ENCODE peak calls at places on chromosomes 2 and 18, in five cellular contexts. F is K562, A is GM12891, K is GM12878, T is H1. W is an unnamed sample.

GRCh38 chr2:149132303-149132702 is 93.8 kb downstream of the LYPD6B start:
- DNase-seq in F (no peak), A (no peak), K (no peak), T (no peak), W (no peak)

GRCh38 chr2:199278099-199278498 is 179.6 kb downstream of the SATB2 start:
- DNase-seq in F (no peak), A (no peak), K (no peak), T (no peak), W (no peak)

GRCh38 chr2:144890828-144891227 is 370.9 kb upstream of the ZEB2 start:
- DNase-seq in F (peak), A (no peak), K (no peak), T (no peak), W (no peak)

GRCh38 chr18:48801728-48802542 is 148.8 kb downstream of the SMAD7 start:
- DNase-seq in F (no peak), A (no peak), K (no peak), T (peak), W (no peak)

GRCh38 chr2:241068942-241069810 is 32.9 kb downstream of the MTERF4 start:
- DNase-seq in F (no peak), A (no peak), K (no peak), T (no peak), W (no peak)

GRCh38 chr18:28178720-28179119 is 1.8 kb upstream of the CDH2 start:
- DNase-seq in F (no peak), A (no peak), K (no peak), T (no peak), W (no peak)

GRCh38 chr2:219782999-219783398 is 155.6 kb downstream of the SLC4A3 start:
- DNase-seq in F (no peak), A (no peak), K (no peak), T (no peak), W (no peak)

GRCh38 chr2:178225011-178225817 is 30.9 kb downstream of the OSBPL6 start:
- DNase-seq in F (no peak), A (no peak), K (no peak), T (no peak), W (no peak)

GRCh38 chr2:215644233-215644929 is 208.5 kb upstream of the FN1 start:
- DNase-seq in F (no peak), A (no peak), K (no peak), T (no peak), W (no peak)

GRCh38 chr2:96140941-96141623 is 2.8 kb upstream of the ASTL start:
- DNase-seq in F (no peak), A (no peak), K (no peak), T (no peak), W (no peak)

GRCh38 chr2:236859896-236860295 is 225.8 kb upstream of the COPS8 start:
- DNase-seq in F (no peak), A (no peak), K (no peak), T (peak), W (no peak)

GRCh38 chr2:24238158-24238557 is 63.3 kb downstream of the FAM228A start:
- DNase-seq in F (no peak), A (no peak), K (no peak), T (no peak), W (no peak)

GRCh38 chr2:85308951-85309555 is 18.7 kb downstream of the TGOLN2 start:
- DNase-seq in F (no peak), A (no peak), K (no peak), T (no peak), W (no peak)

GRCh38 chr2:73175663-73176204 is 26.6 kb upstream of the NOTO start:
- DNase-seq in F (peak), A (no peak), K (no peak), T (peak), W (peak)

GRCh38 chr2:174325373-174325772 is 9.4 kb upstream of the SP9 start:
- DNase-seq in F (no peak), A (no peak), K (no peak), T (no peak), W (no peak)

GRCh38 chr2:46363535-46364170 is 66.4 kb downstream of the EPAS1 start:
- DNase-seq in F (no peak), A (no peak), K (no peak), T (no peak), W (no peak)

GRCh38 chr2:240138275-240138984 is 2.0 kb downstream of the OTOS start:
- DNase-seq in F (no peak), A (no peak), K (no peak), T (no peak), W (no peak)

GRCh38 chr18:26656944-26657536 is 108.7 kb upstream of the KCTD1 start:
- DNase-seq in F (no peak), A (peak), K (no peak), T (peak), W (peak)

GRCh38 chr2:219298759-219299371 is 10.3 kb downstream of the PTPRN start:
- DNase-seq in F (peak), A (peak), K (peak), T (peak), W (peak)

GRCh38 chr2:196758474-196759377 is 40.8 kb downstream of the GTF3C3 start:
- DNase-seq in F (no peak), A (no peak), K (no peak), T (no peak), W (no peak)

GRCh38 chr2:156892449-156893335 is 364.8 kb upstream of the GALNT5 start:
- DNase-seq in F (no peak), A (no peak), K (peak), T (peak), W (no peak)

GRCh38 chr2:3186766-3187165 is 190.9 kb downstream of the EIPR1 start:
- DNase-seq in F (no peak), A (no peak), K (no peak), T (no peak), W (no peak)

GRCh38 chr18:48404707-48405106 is 4.5 kb downstream of the ZBTB7C start:
- DNase-seq in F (no peak), A (no peak), K (no peak), T (no peak), W (no peak)

GRCh38 chr18:11761553-11761952 is 72.5 kb downstream of the GNAL start:
- DNase-seq in F (peak), A (no peak), K (no peak), T (no peak), W (no peak)

GRCh38 chr2:182456784-182457183 is 29.9 kb upstream of the PDE1A start:
- DNase-seq in F (no peak), A (no peak), K (no peak), T (no peak), W (no peak)

GRCh38 chr2:223588251-223588650 is 13.9 kb downstream of the SCG2 start:
- DNase-seq in F (no peak), A (no peak), K (no peak), T (no peak), W (no peak)

GRCh38 chr2:23380562-23381065 is 4.4 kb upstream of the KLHL29 start:
- DNase-seq in F (no peak), A (no peak), K (peak), T (no peak), W (peak)

GRCh38 chr2:102592601-102593000 is 26.8 kb upstream of the SLC9A2 start:
- DNase-seq in F (peak), A (no peak), K (no peak), T (peak), W (no peak)

GRCh38 chr2:207165121-207166038 is at the start of gene KLF7:
- DNase-seq in F (peak), A (peak), K (no peak), T (no peak), W (no peak)

GRCh38 chr2:88055049-88055435 is 541 bp downstream of the KRCC1 start:
- DNase-seq in F (no peak), A (peak), K (no peak), T (no peak), W (peak)

GRCh38 chr2:6946722-6947121 is 29.5 kb downstream of the RNF144A start:
- DNase-seq in F (no peak), A (no peak), K (no peak), T (no peak), W (no peak)

GRCh38 chr2:232637832-232638231 is 4.4 kb downstream of the EFHD1 start:
- DNase-seq in F (no peak), A (no peak), K (no peak), T (no peak), W (no peak)

DNA sequence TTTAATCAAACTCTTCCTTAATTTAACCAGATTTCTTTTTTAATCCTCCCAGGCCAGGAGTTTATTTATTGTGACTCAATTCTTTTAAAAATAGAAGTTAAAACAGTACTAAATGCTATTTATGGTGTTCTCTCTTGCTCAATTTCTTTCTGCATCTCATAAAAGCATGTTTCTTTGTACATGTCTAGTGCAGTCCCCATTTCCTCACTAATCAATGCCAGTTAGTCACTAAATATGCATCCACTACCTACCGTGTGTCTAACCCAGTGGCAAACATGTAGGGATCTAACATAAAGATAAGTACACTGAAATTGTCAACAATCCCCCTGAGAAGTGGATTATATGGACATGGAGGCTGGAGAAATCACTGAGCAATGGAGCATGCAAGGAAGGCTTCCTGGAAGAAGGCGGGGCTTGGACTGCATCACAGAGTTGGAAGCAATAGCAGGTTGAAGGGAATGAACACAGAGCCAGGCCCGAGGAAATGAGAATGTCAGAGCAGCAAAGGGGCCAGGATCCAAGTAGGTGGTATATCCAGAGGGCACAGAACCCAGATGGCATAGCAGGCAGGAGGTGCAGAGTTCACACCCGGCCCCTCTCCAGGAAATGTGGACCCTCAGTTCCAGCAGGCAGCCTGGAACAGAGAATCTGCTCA is 105.3 kb upstream of the FOSL2 start:
- DNase-seq in F (no peak), A (no peak), K (no peak), T (no peak), W (no peak)
- TF ChIP-seq POLR2AphosphoS5 in F (no peak), A (no peak), K (no peak), T (no peak), W (no peak)

GRCh38 chr2:177211148-177211547 is 1.4 kb upstream of the HNRNPA3 start:
- DNase-seq in F (no peak), A (no peak), K (no peak), T (no peak), W (no peak)

GRCh38 chr2:177212106-177212894 is at the start of gene HNRNPA3:
- DNase-seq in F (peak), A (peak), K (peak), T (peak), W (peak)

GRCh38 chr2:177217247-177217843 is 4.8 kb downstream of the HNRNPA3 start:
- DNase-seq in F (no peak), A (no peak), K (no peak), T (no peak), W (no peak)

GRCh38 chr2:177211602-177212105 is 940 bp upstream of the HNRNPA3 start:
- DNase-seq in F (no peak), A (no peak), K (no peak), T (no peak), W (no peak)

GRCh38 chr2:177212895-177213856 is 582 bp downstream of the HNRNPA3 start:
- DNase-seq in F (peak), A (peak), K (peak), T (peak), W (peak)
- TF ChIP-seq POLR2A in F (no peak), A (peak), K (peak), T (peak), W (peak)

DNA sequence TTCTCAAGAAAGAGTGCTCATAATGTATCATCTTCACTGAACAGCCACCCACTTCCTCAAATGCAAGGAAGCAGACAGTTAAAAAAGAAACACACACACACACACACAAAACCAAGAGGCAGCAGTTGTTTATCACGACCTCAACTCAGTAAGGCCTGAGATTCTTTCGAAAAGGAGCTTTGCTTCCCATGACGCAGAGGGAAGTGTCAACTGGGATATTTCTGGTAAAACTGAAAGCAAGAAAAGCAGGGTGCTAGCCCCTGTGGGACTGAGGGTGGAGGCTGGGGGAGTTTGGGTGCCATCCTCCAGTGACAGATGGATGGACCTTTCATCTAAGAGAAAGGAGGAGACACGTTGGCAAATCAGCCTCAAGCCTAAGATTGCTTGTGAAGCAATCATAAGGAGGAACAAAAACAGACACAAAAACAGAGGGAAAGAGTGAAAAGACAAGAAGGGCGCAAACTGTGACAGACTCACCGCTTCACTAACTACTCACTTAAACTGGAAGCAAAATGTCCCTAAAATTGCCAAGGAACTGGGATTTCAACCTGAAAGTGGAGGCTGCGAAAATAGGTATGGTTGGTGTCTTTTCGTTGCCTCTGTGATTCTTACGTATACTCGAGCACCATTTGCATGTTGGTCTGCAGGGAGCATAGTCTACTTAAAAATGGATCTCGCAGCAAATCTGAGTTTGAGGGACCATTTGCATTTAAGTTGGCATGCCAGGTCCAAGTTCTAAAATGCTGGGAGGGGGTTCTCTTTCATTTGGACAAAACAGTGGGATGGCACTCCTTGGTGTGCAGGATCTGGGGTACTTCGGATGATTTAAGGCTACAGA is at the start of gene ARHGAP25:
- DNase-seq in F (no peak), A (no peak), K (peak), T (no peak), W (no peak)
- TF ChIP-seq TAF1 in F (no peak), A (peak), K (peak), T (no peak), W (no peak)

DNA sequence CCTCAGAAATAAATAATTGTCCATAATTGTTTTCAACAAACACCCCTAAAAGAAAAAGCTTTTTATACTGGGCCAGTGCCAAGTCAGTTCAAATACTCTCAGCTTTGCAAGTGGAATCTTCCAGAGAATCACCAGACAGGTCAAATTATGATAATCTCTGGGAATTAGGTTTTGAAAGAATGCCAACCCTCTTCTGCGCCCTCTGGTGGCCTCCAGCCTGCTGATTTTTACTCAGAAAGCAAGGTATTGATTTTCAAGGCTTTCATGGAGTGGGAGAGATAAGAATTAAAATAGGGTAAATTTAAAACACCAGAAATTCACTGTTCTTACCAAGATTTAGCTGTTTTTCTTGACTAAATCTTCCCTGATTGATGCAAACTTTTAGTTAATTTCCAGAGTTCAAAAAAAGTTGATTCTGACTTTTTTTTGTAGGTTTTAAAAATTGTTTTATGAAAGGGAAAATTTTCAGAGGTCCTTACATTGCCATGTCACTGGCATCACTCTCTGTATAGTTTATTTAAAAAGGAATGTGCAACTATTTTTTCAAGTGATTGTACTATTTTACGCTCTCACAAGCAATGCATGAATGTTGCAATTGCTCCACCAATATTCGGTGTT is 282.9 kb upstream of the TNP1 start:
- DNase-seq in F (no peak), A (no peak), K (no peak), T (peak), W (no peak)
- TF ChIP-seq POLR2AphosphoS5 in F (no peak), A (no peak), K (no peak), T (no peak), W (no peak)